ENCODE peak calls at places on chromosomes 11 and 22, in five cellular contexts. A, B, N, T and X are unnamed samples. For H3K27me3, the result is how much of the 10 kb centered on the place peaks cover.

GRCh38 chr11:77115181-77115611 is 12.6 kb downstream of the OMP start:
- DNase-seq in A (no peak), T (no peak), N (no peak), B (no peak), X (no peak)

GRCh38 chr11:86473991-86474833 is 99.5 kb downstream of the CCDC81 start:
- DNase-seq in T (no peak), B (no peak), N (no peak), A (no peak), X (no peak)

GRCh38 chr11:12963789-12964536 is 45.2 kb upstream of the RASSF10 start:
- DNase-seq in B (no peak), T (peak), N (peak), A (peak), X (peak)

GRCh38 chr11:8224161-8224591 is 39.5 kb downstream of the LMO1 start:
- DNase-seq in A (no peak), B (no peak), N (no peak), T (no peak), X (no peak)

GRCh38 chr11:62573006-62573591 is 592 bp downstream of the EEF1G start:
- DNase-seq in A (peak), T (peak), N (no peak), B (no peak), X (no peak)

GRCh38 chr11:122632178-122632824 is 23.2 kb upstream of the UBASH3B start:
- DNase-seq in T (no peak), B (no peak), N (no peak), A (no peak), X (peak)

GRCh38 chr22:49554741-49555140 is 272.9 kb downstream of the BRD1 start:
- DNase-seq in T (no peak), A (no peak), B (no peak), N (no peak), X (no peak)

GRCh38 chr11:70727899-70728620 is 329.7 kb downstream of the CTTN start:
- DNase-seq in A (no peak), N (no peak), B (no peak), T (no peak), X (no peak)

GRCh38 chr22:45868586-45869443 is 108.1 kb downstream of the WNT7B start:
- DNase-seq in N (no peak), T (no peak), A (no peak), B (no peak), X (no peak)

GRCh38 chr11:19601235-19601634 is 111.4 kb upstream of the NAV2 start:
- DNase-seq in N (no peak), T (no peak), A (no peak), B (no peak), X (no peak)

GRCh38 chr11:46127150-46127638 is 5.9 kb upstream of the PHF21A start:
- DNase-seq in N (peak), T (peak), B (no peak), A (peak), X (peak)

GRCh38 chr11:20355221-20356219 is 8.0 kb upstream of the HTATIP2 start:
- DNase-seq in N (peak), A (peak), T (peak), B (no peak), X (peak)

GRCh38 chr11:83473771-83474170 is 187.6 kb upstream of the CCDC90B start:
- DNase-seq in B (no peak), N (no peak), A (no peak), T (no peak), X (no peak)

GRCh38 chr11:62544521-62545436 is 1.8 kb downstream of the AHNAK start:
- DNase-seq in B (no peak), T (no peak), A (no peak), N (no peak), X (no peak)

GRCh38 chr11:70678931-70679900 is 280.9 kb downstream of the CTTN start:
- DNase-seq in A (no peak), N (no peak), B (no peak), T (no peak), X (no peak)

GRCh38 chr11:118226294-118226693 is 1.5 kb upstream of the JAML start:
- DNase-seq in A (peak), T (no peak), B (no peak), N (no peak), X (peak)

GRCh38 chr11:76076749-76077148 is 129.6 kb downstream of the WNT11 start:
- DNase-seq in T (no peak), A (no peak), N (no peak), B (no peak), X (no peak)

GRCh38 chr11:76074178-76075112 is 131.9 kb downstream of the WNT11 start:
- DNase-seq in A (no peak), N (no peak), T (no peak), B (no peak), X (peak)

GRCh38 chr11:76073716-76074115 is 132.6 kb downstream of the WNT11 start:
- DNase-seq in A (no peak), N (no peak), B (no peak), T (peak), X (peak)

GRCh38 chr11:76075699-76076098 is 130.6 kb downstream of the WNT11 start:
- DNase-seq in A (no peak), N (no peak), T (no peak), B (no peak), X (peak)

DNA sequence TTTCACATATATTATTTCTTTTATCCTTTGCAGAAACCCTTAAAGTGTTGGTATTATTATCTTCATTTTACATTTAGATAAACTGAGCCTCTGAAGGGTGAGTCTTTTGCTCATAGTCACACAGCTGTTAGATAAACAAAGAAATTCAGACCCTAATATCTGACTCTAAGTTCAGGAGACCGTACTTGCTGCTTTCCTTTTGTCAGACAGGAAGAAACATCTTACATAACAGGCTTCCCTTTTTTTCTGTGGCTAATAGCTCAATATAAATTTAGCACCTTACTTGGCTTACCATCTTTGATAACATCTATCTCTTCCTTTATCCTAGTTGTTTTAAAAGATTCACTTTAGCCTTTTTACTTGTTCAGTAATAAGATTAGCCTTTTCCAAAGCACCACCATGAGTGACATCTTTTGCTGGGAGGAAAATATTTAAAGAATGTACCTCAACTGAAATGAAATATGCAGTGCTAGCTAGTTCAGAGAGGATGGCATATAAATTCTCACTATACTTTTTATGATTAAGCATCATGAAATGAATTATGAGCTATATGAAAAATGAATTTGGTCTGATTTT is 128.6 kb downstream of the WNT11 start:
- DNase-seq in T (no peak), B (no peak), N (no peak), A (no peak), X (peak)
- H3K27me3 ChIP-seq in T (under half), B (under half), N (under half), A (under half), X (under half)

DNA sequence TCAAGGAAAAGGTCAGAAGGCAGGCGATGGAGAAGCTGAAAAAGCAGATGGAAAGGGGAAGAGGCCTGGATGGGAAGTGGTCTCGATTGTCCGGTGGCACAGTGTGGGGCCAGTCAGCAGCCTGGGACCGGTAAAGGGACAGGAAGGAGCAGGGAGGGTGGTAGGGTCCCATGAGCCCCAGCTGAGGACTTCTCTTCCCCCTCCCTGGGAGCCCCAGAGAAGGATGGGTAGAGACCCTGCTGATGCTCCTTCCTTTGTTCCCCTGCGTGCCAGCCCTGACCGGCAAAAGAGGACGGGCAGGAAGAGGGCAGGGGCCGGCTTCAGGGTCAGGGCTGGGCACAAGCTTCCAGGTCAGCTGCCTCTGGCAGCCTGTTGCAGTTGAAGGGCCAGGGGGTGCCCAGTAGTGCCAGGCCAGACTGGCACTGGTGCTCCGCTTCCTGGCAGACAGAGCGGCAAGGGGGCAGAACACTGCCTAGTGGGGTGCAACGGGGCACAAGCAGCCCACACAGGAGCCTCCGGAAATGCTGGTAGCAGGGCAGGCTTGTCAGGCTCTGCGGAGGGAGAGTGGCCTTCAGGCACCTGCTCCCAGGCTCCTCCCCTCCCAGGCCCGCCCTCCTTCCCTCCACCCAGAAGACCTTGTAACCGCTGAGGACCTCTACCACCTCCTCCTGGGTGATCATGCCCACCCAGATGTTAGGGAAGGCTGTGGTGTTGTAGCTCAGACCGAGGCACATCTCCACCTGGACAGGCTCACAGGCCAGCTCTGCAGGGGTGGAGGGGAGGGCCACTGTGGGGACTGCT is 739 bp upstream of the C1QTNF5 start:
- DNase-seq in N (no peak), T (no peak), B (no peak), A (peak), X (no peak)
- H3K27me3 ChIP-seq in N (under half), T (under half), B (under half), A (under half), X (under half)

DNA sequence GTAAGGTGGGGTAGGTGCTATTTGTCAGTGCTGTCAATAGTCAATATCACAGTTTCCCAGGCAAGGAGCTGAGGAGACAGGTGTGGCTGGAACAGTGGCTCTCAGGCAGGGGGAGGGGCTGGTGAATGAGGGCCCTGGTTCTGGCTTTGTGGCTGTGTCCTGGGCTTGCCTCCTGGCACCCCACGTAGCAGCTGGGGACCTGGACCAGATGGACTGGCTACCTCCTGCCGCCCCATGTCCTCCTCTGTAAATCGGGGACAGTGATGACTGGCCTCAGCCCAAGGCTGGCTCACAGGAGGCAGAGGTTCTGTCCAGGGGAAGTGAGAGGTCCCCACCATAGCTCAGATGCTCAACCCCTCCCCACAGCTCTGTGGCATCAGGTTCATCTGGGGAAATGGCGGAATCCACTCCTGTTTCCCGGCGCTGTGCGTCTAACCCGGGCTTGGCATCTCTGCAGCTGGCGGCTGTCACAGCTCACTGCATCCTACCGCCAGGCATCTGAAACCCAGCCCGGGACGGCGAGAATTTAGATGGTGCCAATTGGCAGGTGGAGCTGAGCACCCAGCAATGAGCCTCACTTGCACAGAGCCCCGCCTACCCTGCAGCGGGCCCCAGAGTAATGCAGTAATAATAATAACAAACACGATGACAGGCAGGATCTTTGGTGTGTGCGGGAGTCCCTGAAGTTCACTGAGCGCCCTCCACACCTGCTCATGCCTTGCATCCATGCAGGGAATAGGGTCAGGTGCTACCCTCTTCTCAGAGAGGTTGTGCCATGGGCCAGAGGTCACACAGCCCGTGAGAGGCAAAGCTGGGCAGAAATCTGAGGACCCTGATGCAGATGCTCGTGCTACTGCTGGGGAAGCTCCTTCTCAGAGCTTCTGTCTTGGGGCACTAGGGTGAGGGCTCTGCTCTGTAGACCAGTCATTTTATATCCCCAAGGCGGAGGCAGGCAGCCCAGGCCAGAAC is 27.8 kb upstream of the SHISAL1 start:
- DNase-seq in B (no peak), N (no peak), A (no peak), T (no peak), X (no peak)
- H3K27me3 ChIP-seq in B (under half), N (under half), A (under half), T (under half), X (under half)

GRCh38 chr11:61532136-61533038 is 23.8 kb downstream of the LRRC10B start:
- DNase-seq in A (peak), T (peak), N (peak), B (no peak), X (no peak)
- H3K27me3 ChIP-seq in A (under half), T (under half), N (under half), B (under half), X (under half)

GRCh38 chr22:19169002-19169946 is 9.3 kb downstream of the SLC25A1 start:
- DNase-seq in T (peak), B (no peak), N (no peak), A (no peak), X (no peak)

GRCh38 chr22:19172213-19173046 is 6.1 kb downstream of the SLC25A1 start:
- DNase-seq in T (no peak), A (no peak), N (no peak), B (no peak), X (no peak)

GRCh38 chr22:19168088-19168890 is 10.2 kb downstream of the SLC25A1 start:
- DNase-seq in A (no peak), T (no peak), N (no peak), B (no peak), X (no peak)

GRCh38 chr22:19167106-19167869 is 11.2 kb downstream of the SLC25A1 start:
- DNase-seq in N (no peak), A (no peak), T (no peak), B (no peak), X (no peak)

GRCh38 chr22:19169947-19170318 is 8.6 kb downstream of the SLC25A1 start:
- DNase-seq in N (no peak), T (no peak), B (no peak), A (no peak), X (no peak)
- H3K27me3 ChIP-seq in N (under half), T (under half), B (under half), A (under half), X (under half)

GRCh38 chr22:32205974-32206773 is 1.3 kb upstream of the RFPL2 start:
- DNase-seq in B (no peak), N (no peak), A (no peak), T (peak), X (no peak)
- H3K27me3 ChIP-seq in B (under half), N (under half), A (under half), T (under half), X (under half)